ENCODE peak calls at places on chromosome 21, in four cellular contexts. L is left lung, U is RWPE2, D is fibroblast of lung. A is an unnamed sample.

GRCh38 chr21:21230672-21231071 is 232.5 kb downstream of the NCAM2 start:
- DNase-seq in L (no peak), U (no peak), D (peak), A (peak)

GRCh38 chr21:46304955-46305354 is 18.7 kb downstream of the C21orf58 start:
- DNase-seq in L (no peak), U (no peak), D (no peak), A (no peak)

GRCh38 chr21:23853796-23854379 is 1753.4 kb downstream of the MRPL39 start:
- DNase-seq in L (no peak), U (no peak), D (peak), A (peak)

GRCh38 chr21:37675202-37675801 is 241.0 kb downstream of the KCNJ6 start:
- DNase-seq in L (peak), U (no peak), D (peak), A (no peak)

GRCh38 chr21:26001356-26001755 is 169.2 kb downstream of the APP start:
- DNase-seq in L (no peak), U (no peak), D (no peak), A (no peak)

GRCh38 chr21:27422435-27422834 is 455.5 kb upstream of the ADAMTS5 start:
- DNase-seq in L (no peak), U (no peak), D (no peak), A (no peak)

GRCh38 chr21:46323227-46323709 is 402 bp downstream of the C21orf58 start:
- DNase-seq in L (no peak), U (no peak), D (no peak), A (no peak)

GRCh38 chr21:33441489-33442477 is 38.0 kb downstream of the TMEM50B start:
- DNase-seq in L (no peak), U (no peak), D (peak), A (peak)

GRCh38 chr21:37899141-37899540 is 17.1 kb downstream of the KCNJ6 start:
- DNase-seq in L (no peak), U (no peak), D (no peak), A (no peak)

GRCh38 chr21:27464643-27465042 is 497.8 kb upstream of the ADAMTS5 start:
- DNase-seq in L (no peak), U (no peak), D (no peak), A (no peak)

GRCh38 chr21:41016472-41016871 is 151.5 kb upstream of the BACE2 start:
- DNase-seq in L (no peak), U (no peak), D (no peak), A (no peak)

GRCh38 chr21:42315296-42315891 is at the start of gene TFF3:
- DNase-seq in L (peak), U (no peak), D (no peak), A (no peak)

GRCh38 chr21:42724226-42724920 is 71.0 kb downstream of the PDE9A start:
- DNase-seq in L (no peak), U (no peak), D (peak), A (peak)

GRCh38 chr21:40300300-40300699 is 433.1 kb downstream of the PCP4 start:
- DNase-seq in L (no peak), U (no peak), D (no peak), A (no peak)

GRCh38 chr21:46068516-46069079 is 29.3 kb upstream of the COL6A2 start:
- DNase-seq in L (no peak), U (no peak), D (no peak), A (no peak)

GRCh38 chr21:44758781-44759627 is 42.6 kb downstream of the UBE2G2 start:
- DNase-seq in L (peak), U (peak), D (no peak), A (no peak)

GRCh38 chr21:44759628-44760285 is 41.9 kb downstream of the UBE2G2 start:
- DNase-seq in L (no peak), U (peak), D (no peak), A (no peak)

GRCh38 chr21:44756416-44757185 is 45.0 kb downstream of the UBE2G2 start:
- DNase-seq in L (no peak), U (peak), D (no peak), A (no peak)

GRCh38 chr21:44757731-44758130 is 43.9 kb downstream of the UBE2G2 start:
- DNase-seq in L (no peak), U (peak), D (no peak), A (no peak)

GRCh38 chr21:44758141-44758561 is 43.5 kb downstream of the UBE2G2 start:
- DNase-seq in L (no peak), U (peak), D (no peak), A (no peak)
- H3K4me3 ChIP-seq in L (no peak), U (no peak), D (no peak), A (no peak)

GRCh38 chr21:36429672-36430546 is 44.7 kb downstream of the CHAF1B start:
- DNase-seq in L (peak), U (peak), D (peak), A (peak)
- TF ChIP-seq CTCF in L (no peak), U (peak), D (no peak), A (no peak)

GRCh38 chr21:44701023-44701400 is 4.0 kb downstream of the KRTAP10-12 start:
- DNase-seq in L (no peak), U (no peak), D (no peak), A (no peak)

GRCh38 chr21:44699502-44700001 is 2.6 kb downstream of the KRTAP10-12 start:
- DNase-seq in L (peak), U (no peak), D (no peak), A (no peak)

GRCh38 chr21:44701541-44701940 is 4.6 kb downstream of the KRTAP10-12 start:
- DNase-seq in L (no peak), U (no peak), D (no peak), A (no peak)

GRCh38 chr21:44702111-44702972 is 5.4 kb downstream of the KRTAP10-12 start:
- DNase-seq in L (peak), U (no peak), D (no peak), A (no peak)

DNA sequence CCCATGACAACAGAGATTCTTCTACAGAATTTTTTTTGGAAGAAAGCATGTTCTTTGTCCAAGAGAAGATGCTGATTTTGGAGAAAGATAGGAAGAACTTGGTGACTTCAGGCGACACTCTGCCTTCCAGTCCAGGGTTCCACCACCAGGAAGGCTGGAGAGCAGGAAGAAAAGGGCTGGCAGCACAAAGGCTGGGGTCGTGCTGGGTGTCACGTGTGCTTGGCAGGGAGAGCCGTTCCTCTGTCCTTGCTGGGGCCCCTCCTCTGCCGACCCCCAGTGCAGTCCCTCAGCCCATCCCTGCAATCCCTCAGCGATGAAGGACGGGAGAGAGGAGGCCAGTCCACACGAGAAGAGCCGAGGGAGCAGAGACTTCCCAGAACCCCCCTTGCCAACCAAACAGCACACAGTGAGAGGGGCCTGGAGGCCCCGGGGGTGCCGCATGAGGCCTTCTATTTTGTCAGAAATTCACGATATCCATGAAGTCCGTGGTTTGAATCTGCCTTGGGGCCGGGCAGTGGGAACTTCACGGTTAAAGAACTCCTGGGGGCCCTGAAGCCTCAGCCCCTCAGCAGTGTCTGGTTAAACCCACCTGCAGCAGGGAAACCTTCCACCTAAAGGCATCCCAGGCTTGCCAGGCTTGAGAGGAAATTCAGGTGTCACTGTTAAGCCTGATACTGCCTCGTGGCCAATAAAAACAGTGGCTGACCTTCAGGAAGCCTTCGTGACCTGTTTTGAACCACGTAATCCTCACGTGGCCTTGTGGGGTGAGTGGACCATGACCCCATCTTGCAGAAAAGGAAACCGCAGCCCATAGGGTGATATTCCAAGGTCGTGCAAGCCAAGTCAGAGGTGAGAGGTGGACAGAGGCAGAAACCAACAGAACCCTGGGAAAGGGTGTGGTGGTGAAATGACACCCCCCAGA is 3.4 kb downstream of the KRTAP10-12 start:
- DNase-seq in L (no peak), U (no peak), D (no peak), A (no peak)
- H3K4me3 ChIP-seq in L (no peak), U (no peak), D (no peak), A (no peak)

GRCh38 chr21:29092102-29092959 is 18.9 kb upstream of the CCT8 start:
- DNase-seq in L (no peak), U (no peak), D (peak), A (no peak)
- TF ChIP-seq CTCF in L (no peak), U (peak), D (no peak), A (peak)

A was measured in astrocyte of the cerebellum.